ENCODE peak calls at places on chromosomes 2 and 18, in five cellular contexts. T is hepatocyte, Y is GM23248, V is neuronal stem cell, H is trophoblast cell. S is an unnamed sample.

GRCh38 chr2:50591642-50592041 is 440.3 kb downstream of the NRXN1 start:
- DNase-seq in T (no peak), Y (no peak), V (no peak), H (no peak), S (no peak)

GRCh38 chr2:63027220-63027619 is 23.4 kb upstream of the OTX1 start:
- DNase-seq in T (no peak), Y (no peak), V (no peak), H (no peak), S (no peak)

GRCh38 chr2:161116463-161116960 is 43.7 kb upstream of the TANK start:
- DNase-seq in T (no peak), Y (no peak), V (no peak), H (no peak), S (no peak)

GRCh38 chr2:64327510-64328414 is 126.2 kb upstream of the LGALSL start:
- DNase-seq in T (peak), Y (peak), V (no peak), H (no peak), S (peak)

GRCh38 chr2:158776236-158776635 is 18.9 kb upstream of the DAPL1 start:
- DNase-seq in T (no peak), Y (no peak), V (no peak), H (no peak), S (no peak)

GRCh38 chr2:236859896-236860295 is 225.8 kb upstream of the COPS8 start:
- DNase-seq in T (no peak), Y (no peak), V (no peak), H (no peak), S (no peak)

GRCh38 chr2:107595749-107596148 is 230.9 kb upstream of the RGPD4 start:
- DNase-seq in T (no peak), Y (peak), V (no peak), H (no peak), S (no peak)

GRCh38 chr2:221610249-221610648 is 38.1 kb upstream of the EPHA4 start:
- DNase-seq in T (no peak), Y (no peak), V (no peak), H (no peak), S (no peak)

GRCh38 chr18:25561923-25562322 is 210.0 kb upstream of the ZNF521 start:
- DNase-seq in T (peak), Y (peak), V (peak), H (peak), S (peak)

GRCh38 chr2:55045685-55046221 is 4.5 kb downstream of the RTN4 start:
- DNase-seq in T (no peak), Y (peak), V (no peak), H (no peak), S (no peak)
- H3K27ac ChIP-seq in T (peak), Y (peak), V (no peak), H (no peak), S (no peak)

GRCh38 chr2:175855794-175856453 is 146.1 kb downstream of the LNPK start:
- DNase-seq in T (no peak), Y (peak), V (no peak), H (no peak), S (no peak)
- H2AFZ ChIP-seq in T (no peak), Y (peak), V (no peak), H (no peak), S (no peak)

DNA sequence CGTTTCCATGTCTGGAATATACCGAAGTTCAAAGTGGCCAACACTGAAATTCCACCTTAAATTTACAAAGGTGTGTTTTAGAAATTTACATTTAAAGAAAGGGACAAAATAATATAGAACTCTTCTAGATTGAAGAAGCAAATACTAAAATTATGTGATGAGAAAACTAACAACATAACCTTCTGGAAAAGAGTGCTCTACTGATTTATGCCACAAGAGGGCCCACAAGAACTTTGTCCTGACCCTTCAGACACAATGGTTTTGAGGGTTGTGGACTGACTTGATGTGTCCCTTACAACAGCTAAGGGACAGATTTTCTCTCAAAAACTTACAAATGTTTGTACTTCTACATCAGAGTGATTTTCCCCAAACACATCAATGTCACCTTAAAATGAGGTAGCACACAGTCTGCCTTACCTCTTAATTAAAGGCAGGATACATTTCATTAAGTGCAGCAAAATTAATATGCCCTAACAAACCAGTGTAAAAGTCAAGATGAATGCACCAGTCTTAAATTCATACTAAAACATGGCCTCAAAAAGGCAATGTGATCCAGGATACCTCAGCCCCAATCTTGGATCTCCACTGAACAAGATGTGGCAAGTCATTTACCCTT is 36.2 kb downstream of the EIF2AK3 start:
- DNase-seq in T (peak), Y (peak), V (peak), H (peak), S (peak)
- H3K27ac ChIP-seq in T (peak), Y (no peak), V (no peak), H (no peak), S (no peak)

GRCh38 chr2:144517825-144518699 is 1.9 kb downstream of the ZEB2 start:
- DNase-seq in T (no peak), Y (peak), V (no peak), H (no peak), S (peak)

GRCh38 chr2:144519934-144520717 is at the start of gene ZEB2:
- DNase-seq in T (peak), Y (peak), V (peak), H (no peak), S (peak)

GRCh38 chr2:144518744-144519596 is 949 bp downstream of the ZEB2 start:
- DNase-seq in T (no peak), Y (peak), V (no peak), H (no peak), S (no peak)

GRCh38 chr2:144520718-144521487 is 984 bp upstream of the ZEB2 start:
- DNase-seq in T (no peak), Y (peak), V (no peak), H (no peak), S (no peak)

DNA sequence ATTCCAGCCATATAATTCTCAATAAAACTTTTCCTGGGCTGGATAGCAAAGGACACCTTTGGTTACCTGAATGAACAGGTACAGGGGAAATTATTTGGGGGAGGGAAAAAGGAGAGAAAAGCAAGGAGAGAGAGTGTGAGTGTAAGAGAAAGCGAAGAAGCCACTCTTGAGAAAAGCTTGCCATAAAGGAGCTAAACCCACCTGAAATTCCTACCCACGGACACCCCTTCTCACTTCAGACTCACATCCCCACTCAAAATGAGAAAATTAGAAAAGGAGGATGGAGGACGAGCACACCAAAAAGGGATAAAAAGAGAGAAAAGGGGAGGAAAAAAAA is 354 bp downstream of the ZEB2 start:
- DNase-seq in T (no peak), Y (no peak), V (no peak), H (no peak), S (no peak)
- H2AFZ ChIP-seq in T (peak), Y (peak), V (peak), H (no peak), S (no peak)

GRCh38 chr2:70360661-70361316 is 58.9 kb upstream of the FAM136A start:
- DNase-seq in T (no peak), Y (no peak), V (no peak), H (no peak), S (no peak)

GRCh38 chr2:70354264-70354949 is 52.5 kb upstream of the FAM136A start:
- DNase-seq in T (no peak), Y (peak), V (no peak), H (no peak), S (no peak)

GRCh38 chr2:70362661-70363060 is 60.8 kb upstream of the FAM136A start:
- DNase-seq in T (no peak), Y (peak), V (no peak), H (no peak), S (no peak)

DNA sequence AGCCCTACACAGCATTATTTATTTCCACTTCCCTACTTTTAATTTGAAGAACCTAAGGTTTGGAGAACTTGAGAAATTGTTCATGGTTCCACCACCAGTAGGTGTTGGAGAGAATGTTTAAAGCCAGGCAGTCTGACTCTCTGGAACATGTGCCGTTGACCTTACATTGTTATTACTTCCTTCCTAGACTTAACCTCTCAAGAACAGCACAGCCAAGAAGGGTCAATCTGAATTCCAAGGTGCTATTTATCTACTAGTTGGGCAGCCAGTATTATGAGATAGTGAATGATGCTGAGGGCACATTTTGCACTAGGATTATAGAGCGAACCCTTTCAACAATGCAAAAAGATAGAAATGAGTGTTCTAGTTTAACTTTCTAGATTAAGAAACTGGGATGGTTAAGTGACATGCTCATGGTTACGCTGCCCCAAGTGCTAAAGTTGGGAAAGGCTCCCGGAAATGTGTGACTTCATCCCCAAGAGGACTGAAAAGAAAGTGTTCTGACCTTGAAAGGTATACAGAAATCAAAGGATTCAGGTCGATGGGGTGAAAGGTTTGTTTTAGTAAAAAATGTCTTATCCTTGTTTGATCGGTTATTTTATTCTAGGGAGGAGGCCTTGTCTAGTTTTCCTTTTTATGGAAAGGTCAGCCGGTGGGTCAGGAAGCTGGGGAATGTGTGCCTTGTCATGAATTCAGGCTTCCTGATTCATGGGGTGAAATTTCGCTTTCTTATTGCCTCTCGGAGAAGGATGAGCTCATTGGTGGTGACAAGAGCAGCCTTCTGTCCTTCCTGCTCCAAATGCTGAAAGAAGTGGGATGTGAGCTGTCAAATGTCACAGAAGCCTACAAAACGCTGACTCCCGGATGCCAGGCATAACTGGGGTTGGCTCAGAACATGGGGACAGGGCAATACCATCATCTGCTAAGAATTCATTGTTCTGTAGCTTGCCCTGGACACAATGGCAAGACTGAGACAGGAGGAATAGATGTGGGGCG is 55.5 kb upstream of the FAM136A start:
- DNase-seq in T (no peak), Y (peak), V (no peak), H (no peak), S (no peak)
- H3K27ac ChIP-seq in T (no peak), Y (peak), V (no peak), H (no peak), S (no peak)

GRCh38 chr2:219059725-219060682 is 717 bp downstream of the IHH start:
- DNase-seq in T (peak), Y (peak), V (no peak), H (no peak), S (peak)

GRCh38 chr2:219058541-219059374 is 2.0 kb downstream of the IHH start:
- DNase-seq in T (peak), Y (peak), V (no peak), H (no peak), S (peak)

GRCh38 chr2:219060821-219061791 is at the start of gene IHH:
- DNase-seq in T (peak), Y (peak), V (no peak), H (no peak), S (peak)

GRCh38 chr2:219057709-219058540 is 2.8 kb downstream of the IHH start:
- DNase-seq in T (peak), Y (peak), V (peak), H (peak), S (peak)

DNA sequence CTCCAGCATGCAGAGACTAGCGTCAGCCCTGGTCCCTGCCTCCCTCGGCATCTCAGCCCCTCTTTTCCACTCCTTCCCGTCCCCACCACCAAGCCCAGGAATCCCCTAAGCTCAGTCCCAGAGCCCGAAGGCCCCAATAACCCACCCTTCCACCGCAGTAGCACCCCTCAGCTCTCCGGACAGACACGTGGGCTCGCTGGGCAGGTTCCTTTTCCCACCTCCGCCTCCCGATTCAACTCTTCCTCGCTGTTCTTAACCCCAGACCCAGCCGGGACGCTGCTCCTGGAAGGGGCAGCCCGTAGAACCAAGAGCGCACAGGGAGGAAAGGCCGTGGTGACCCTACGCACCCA is 1.4 kb downstream of the IHH start:
- DNase-seq in T (no peak), Y (peak), V (no peak), H (no peak), S (peak)
- H2AFZ ChIP-seq in T (no peak), Y (no peak), V (peak), H (no peak), S (no peak)

DNA sequence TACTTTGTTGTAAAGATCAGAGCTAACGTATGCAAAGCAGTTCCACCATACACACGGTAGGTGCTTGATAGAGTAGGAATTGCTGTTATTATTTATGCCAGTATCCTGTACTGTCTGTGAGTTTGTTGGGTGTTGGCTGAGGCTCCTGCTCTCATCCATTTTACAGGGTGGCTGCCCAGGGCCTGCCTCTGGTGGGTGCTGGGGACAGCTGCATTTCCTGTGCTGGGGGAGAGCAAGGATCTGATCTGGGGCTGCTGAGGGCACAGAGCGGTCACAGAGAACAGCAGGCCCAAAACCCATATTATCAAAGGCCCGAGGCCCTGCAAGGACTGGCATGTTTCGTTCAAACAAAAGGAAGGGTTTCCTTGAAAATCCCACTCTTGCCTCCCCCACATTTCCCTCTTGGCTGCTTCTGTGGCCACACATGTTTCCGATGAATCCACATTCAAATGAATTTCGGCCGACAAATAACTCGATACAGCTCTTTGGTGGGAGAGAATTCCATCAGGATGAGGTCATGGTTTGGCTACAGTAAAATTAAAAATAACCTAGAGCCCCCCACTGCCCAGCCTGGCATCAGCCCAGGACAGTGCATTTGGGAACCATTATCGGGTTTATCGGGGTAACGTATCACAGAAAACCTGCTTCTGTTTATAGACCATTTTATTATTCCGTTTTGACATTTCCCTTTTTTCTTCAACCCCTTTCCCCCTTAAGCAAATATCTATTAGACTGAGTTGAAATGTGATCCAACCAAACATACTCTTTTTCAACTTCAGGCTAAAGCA is 143.4 kb downstream of the CYRIA start:
- DNase-seq in T (peak), Y (no peak), V (no peak), H (no peak), S (no peak)
- H3K27ac ChIP-seq in T (peak), Y (no peak), V (no peak), H (no peak), S (no peak)

DNA sequence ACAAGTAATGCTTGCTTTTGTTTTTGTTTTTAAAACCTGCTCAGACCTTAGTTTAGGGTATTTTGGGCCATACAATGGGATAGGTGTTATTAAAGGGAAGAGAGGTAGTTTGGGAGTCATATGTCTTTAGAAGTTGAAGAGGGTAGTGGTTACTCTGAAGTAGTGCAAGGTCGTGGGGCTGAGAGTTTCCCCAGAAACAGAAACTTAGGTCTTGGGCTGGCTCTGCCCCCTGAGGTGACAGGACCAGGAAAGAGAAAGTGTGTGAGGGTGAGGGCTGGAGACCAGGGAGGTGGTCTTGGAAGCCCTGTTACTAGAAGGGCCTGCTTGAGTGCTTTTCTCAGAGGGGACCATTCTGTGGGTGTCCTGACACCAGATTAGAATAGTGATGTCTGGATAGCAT is 500.5 kb upstream of the SPHKAP start:
- DNase-seq in T (no peak), Y (no peak), V (no peak), H (no peak), S (no peak)
- H2AFZ ChIP-seq in T (no peak), Y (no peak), V (no peak), H (no peak), S (no peak)

GRCh38 chr2:20913460-20913859 is 90.6 kb upstream of the LDAH start:
- DNase-seq in T (no peak), Y (no peak), V (no peak), H (no peak), S (no peak)
- H3K27ac ChIP-seq in T (no peak), Y (no peak), V (no peak), H (no peak), S (no peak)

S was measured in neural progenitor cell.